ENCODE peak calls at places on chromosomes 13 and 19, in ten cellular contexts. Q is psoas muscle, W is RWPE2, R is GM23338, O is dorsolateral prefrontal cortex, F is mammary epithelial cell, M is heart left ventricle, H is BJ, A is PC-3, N is left ventricle myocardium inferior. G is an unnamed sample. For H3K27me3, the result is how much of the 10 kb centered on the place peaks cover.

GRCh38 chr13:45564108-45564507 is 51.4 kb downstream of the ERICH6B start:
- DNase-seq in Q (no peak), W (no peak), R (no peak), O (no peak), F (peak), M (no peak), H (no peak), A (peak), N (no peak), G (no peak)

GRCh38 chr13:104900186-104900817 is 1635.2 kb downstream of the EFNB2 start:
- DNase-seq in Q (no peak), W (no peak), R (no peak), O (no peak), F (no peak), M (no peak), H (no peak), A (no peak), N (no peak), G (no peak)

GRCh38 chr19:46081928-46082727 is 41.3 kb upstream of the IGFL4 start:
- DNase-seq in Q (no peak), W (no peak), R (peak), O (no peak), F (peak), M (no peak), H (no peak), A (peak), N (no peak), G (no peak)

GRCh38 chr13:24133396-24133795 is 27.1 kb upstream of the SPATA13 start:
- DNase-seq in Q (no peak), W (no peak), R (no peak), O (no peak), F (no peak), M (no peak), H (no peak), A (no peak), N (no peak), G (no peak)

GRCh38 chr19:4455742-4456565 is 1.6 kb downstream of the UBXN6 start:
- DNase-seq in Q (peak), W (no peak), R (no peak), O (no peak), F (peak), M (no peak), H (peak), A (peak), N (peak), G (peak)

GRCh38 chr19:6071840-6072239 is 38.5 kb downstream of the RFX2 start:
- DNase-seq in Q (no peak), W (no peak), R (no peak), O (no peak), F (no peak), M (no peak), H (no peak), A (no peak), N (no peak), G (no peak)

GRCh38 chr13:109939105-109939504 is 152.7 kb upstream of the IRS2 start:
- DNase-seq in Q (no peak), W (no peak), R (no peak), O (no peak), F (no peak), M (no peak), H (no peak), A (no peak), N (no peak), G (no peak)

GRCh38 chr13:95463516-95463915 is 89.0 kb upstream of the CLDN10 start:
- DNase-seq in Q (no peak), W (no peak), R (no peak), O (no peak), F (peak), M (no peak), H (no peak), A (no peak), N (no peak), G (no peak)

GRCh38 chr13:40468227-40468838 is 198.1 kb downstream of the FOXO1 start:
- DNase-seq in Q (no peak), W (no peak), R (no peak), O (no peak), F (no peak), M (no peak), H (no peak), A (no peak), N (no peak), G (no peak)

GRCh38 chr13:69194130-69194529 is 913.5 kb upstream of the ATXN8OS start:
- DNase-seq in Q (no peak), W (no peak), R (no peak), O (no peak), F (no peak), M (no peak), H (no peak), A (peak), N (no peak), G (no peak)

GRCh38 chr13:24361138-24361537 is 51.8 kb downstream of the C1QTNF9 start:
- DNase-seq in Q (no peak), W (no peak), R (no peak), O (no peak), F (no peak), M (no peak), H (no peak), A (no peak), N (no peak), G (no peak)

GRCh38 chr13:100394005-100394695 is 194.4 kb downstream of the GGACT start:
- DNase-seq in Q (no peak), W (no peak), R (no peak), O (no peak), F (no peak), M (no peak), H (peak), A (no peak), N (no peak), G (no peak)

GRCh38 chr19:52211926-52212571 is 22.2 kb downstream of the PPP2R1A start:
- DNase-seq in Q (no peak), W (no peak), R (no peak), O (no peak), F (no peak), M (no peak), H (no peak), A (peak), N (no peak), G (no peak)

GRCh38 chr13:29362849-29363604 is 232.5 kb downstream of the SLC7A1 start:
- DNase-seq in Q (no peak), W (no peak), R (peak), O (peak), F (peak), M (no peak), H (no peak), A (peak), N (no peak), G (peak)

GRCh38 chr13:32031025-32031814 is at the start of gene FRY:
- DNase-seq in Q (peak), W (peak), R (peak), O (peak), F (peak), M (peak), H (no peak), A (peak), N (peak), G (peak)

GRCh38 chr13:44293908-44294735 is 79.5 kb upstream of the SERP2 start:
- DNase-seq in Q (no peak), W (no peak), R (no peak), O (no peak), F (no peak), M (no peak), H (no peak), A (no peak), N (no peak), G (no peak)

GRCh38 chr13:76754414-76754813 is 131.8 kb downstream of the KCTD12 start:
- DNase-seq in Q (no peak), W (no peak), R (no peak), O (no peak), F (peak), M (no peak), H (no peak), A (no peak), N (no peak), G (peak)

GRCh38 chr13:109628251-109628699 is 158.1 kb downstream of the IRS2 start:
- DNase-seq in Q (no peak), W (no peak), R (no peak), O (no peak), F (peak), M (no peak), H (peak), A (peak), N (no peak), G (no peak)

GRCh38 chr13:93158565-93158964 is 68.0 kb upstream of the GPC6 start:
- DNase-seq in Q (no peak), W (no peak), R (no peak), O (no peak), F (no peak), M (no peak), H (no peak), A (no peak), N (no peak), G (no peak)

GRCh38 chr19:2455481-2456300 is 1.1 kb downstream of the LMNB2 start:
- DNase-seq in Q (no peak), W (no peak), R (no peak), O (no peak), F (peak), M (peak), H (no peak), A (no peak), N (peak), G (peak)

GRCh38 chr19:2451741-2452140 is 5.0 kb downstream of the LMNB2 start:
- DNase-seq in Q (no peak), W (no peak), R (no peak), O (no peak), F (no peak), M (no peak), H (no peak), A (no peak), N (no peak), G (no peak)

GRCh38 chr19:2454199-2454961 is 2.4 kb downstream of the LMNB2 start:
- DNase-seq in Q (no peak), W (no peak), R (no peak), O (no peak), F (no peak), M (no peak), H (no peak), A (no peak), N (no peak), G (no peak)

GRCh38 chr19:2454962-2455409 is 1.8 kb downstream of the LMNB2 start:
- DNase-seq in Q (no peak), W (no peak), R (no peak), O (no peak), F (no peak), M (no peak), H (no peak), A (no peak), N (no peak), G (no peak)

DNA sequence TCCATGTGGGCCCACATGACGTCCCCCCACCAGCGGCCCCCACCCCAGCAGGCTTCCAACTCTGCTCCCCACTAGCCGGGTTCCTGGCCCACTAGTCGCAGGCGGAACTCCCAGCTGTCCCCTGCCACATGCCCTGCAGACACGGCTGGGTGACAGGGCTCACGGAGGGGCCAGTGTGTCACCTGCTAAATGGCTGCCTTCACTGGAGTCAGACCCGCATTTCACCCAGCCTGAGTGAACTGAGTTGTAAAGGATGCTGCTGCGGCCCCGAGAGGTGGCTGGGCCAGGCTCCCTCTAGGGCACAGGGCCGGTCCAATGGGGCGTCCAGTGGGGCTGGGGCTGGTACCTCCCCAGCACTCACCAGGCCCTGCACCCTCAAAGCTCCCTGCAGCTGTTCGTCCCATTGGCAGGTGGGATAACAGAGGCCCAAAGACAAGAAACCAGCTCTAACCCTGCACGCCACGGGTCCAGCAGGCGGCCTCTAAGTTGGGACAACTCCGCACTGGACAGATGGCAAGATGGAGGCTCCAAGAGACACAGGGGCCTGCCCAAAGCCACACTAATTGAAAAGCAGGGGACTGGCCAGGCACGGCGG is 3.2 kb downstream of the LMNB2 start:
- DNase-seq in Q (no peak), W (no peak), R (no peak), O (no peak), F (no peak), M (peak), H (no peak), A (no peak), N (no peak), G (no peak)
- H3K4me3 ChIP-seq in Q (no peak), W (no peak), R (peak), O (no peak), F (no peak), M (no peak), H (no peak), A (no peak), N (no peak), G (no peak)

DNA sequence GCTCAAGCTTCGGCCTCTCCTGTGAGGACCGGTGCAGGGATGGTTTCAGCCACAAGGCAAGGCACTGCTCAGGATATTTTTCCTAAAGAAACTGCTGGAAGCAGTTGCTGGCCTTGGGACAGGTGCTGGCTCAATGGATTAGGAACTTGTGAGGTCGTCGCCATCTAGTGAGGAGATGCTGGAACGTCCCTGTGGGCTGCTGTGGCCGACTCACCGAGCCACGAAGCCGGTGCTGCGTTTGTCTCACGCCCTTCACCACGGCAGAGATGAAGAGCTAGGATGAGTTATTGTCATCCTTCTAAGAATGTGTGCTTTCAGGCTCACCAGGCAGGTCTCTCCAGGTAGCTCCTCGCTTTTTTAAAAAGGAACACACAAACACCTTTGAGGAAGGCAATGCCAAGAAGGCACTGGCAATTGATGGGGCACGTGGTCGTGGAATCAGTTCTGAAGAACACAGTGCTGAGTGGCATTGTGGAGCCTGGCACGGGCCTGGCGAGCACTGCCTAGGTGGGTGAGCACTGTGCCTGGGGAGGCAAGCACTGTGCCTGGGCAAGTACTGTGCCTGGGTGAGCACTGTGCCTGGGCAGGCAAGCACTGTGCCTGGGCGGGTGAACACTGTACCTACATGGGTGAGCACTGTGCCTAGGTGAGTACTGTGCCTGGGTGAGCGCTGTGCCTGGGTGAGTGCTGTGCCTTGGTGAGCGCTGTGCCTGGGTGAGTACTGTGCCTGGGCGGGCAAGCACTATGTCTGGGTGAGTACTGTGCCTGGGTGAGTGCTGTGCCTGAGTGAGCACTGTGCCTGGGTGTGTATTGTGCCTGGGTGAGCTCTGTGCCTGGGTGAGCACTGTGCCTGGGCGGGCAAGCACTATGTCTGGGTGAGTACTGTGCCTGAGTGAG is 140.4 kb downstream of the TEX29 start:
- DNase-seq in Q (no peak), W (no peak), R (peak), O (peak), F (peak), M (no peak), H (no peak), A (peak), N (no peak), G (peak)
- TF ChIP-seq CTCF in Q (peak), W (peak), R (peak), O (peak), F (peak), M (peak), H (peak), A (peak), N (peak), G (no peak)

GRCh38 chr19:15937771-15938170 is 3.4 kb upstream of the CYP4F11 start:
- DNase-seq in Q (no peak), W (no peak), R (no peak), O (no peak), F (no peak), M (no peak), H (no peak), A (no peak), N (no peak), G (no peak)

GRCh38 chr19:15935167-15935702 is 906 bp upstream of the CYP4F11 start:
- DNase-seq in Q (no peak), W (no peak), R (no peak), O (no peak), F (no peak), M (no peak), H (no peak), A (peak), N (no peak), G (no peak)

GRCh38 chr19:15936950-15937349 is 2.6 kb upstream of the CYP4F11 start:
- DNase-seq in Q (no peak), W (no peak), R (no peak), O (no peak), F (no peak), M (no peak), H (no peak), A (no peak), N (no peak), G (no peak)

GRCh38 chr19:15936173-15936572 is 1.8 kb upstream of the CYP4F11 start:
- DNase-seq in Q (no peak), W (no peak), R (no peak), O (no peak), F (no peak), M (no peak), H (no peak), A (no peak), N (no peak), G (no peak)

GRCh38 chr19:15934332-15935078 is at the start of gene CYP4F11:
- DNase-seq in Q (peak), W (peak), R (no peak), O (peak), F (peak), M (peak), H (no peak), A (peak), N (peak), G (peak)
- H3K27me3 ChIP-seq in Q (under half), W (under half), R (under half), O (under half), F (under half), M (under half), H (under half), A (under half), N (under half), G (under half)

GRCh38 chr19:49814010-49814409 is 918 bp upstream of the FUZ start:
- DNase-seq in Q (no peak), W (no peak), R (no peak), O (no peak), F (no peak), M (no peak), H (no peak), A (peak), N (no peak), G (no peak)
- H3K4me3 ChIP-seq in Q (peak), W (peak), R (no peak), O (peak), F (peak), M (peak), H (peak), A (peak), N (peak), G (peak)

DNA sequence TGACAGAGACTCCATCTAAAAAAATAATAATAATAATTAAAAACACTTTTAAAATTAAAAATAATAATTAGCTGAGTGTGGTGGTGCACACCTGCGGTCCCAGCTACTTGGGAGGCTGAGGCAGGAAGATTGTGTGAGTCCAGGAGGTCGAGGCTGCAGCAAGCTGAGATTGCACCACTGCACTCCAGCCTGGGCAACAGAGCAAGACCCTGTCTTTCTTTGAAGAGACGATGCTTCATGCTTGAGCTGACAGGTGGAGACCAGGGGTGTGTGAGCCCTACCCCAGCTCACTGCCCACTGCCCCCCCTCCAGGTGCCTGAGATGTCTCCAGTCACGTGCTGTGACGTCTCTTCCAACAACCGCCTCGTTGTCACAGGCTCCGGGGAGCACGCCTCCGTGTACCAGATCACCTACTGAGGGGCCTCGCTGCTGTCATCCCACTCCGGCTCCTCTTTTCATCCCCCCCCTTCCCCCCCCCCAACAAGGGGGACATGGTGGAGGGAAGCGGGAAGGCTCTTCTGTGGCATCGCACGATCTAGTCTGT is 17.3 kb downstream of the TLE6 start:
- DNase-seq in Q (no peak), W (no peak), R (no peak), O (no peak), F (no peak), M (no peak), H (no peak), A (no peak), N (no peak), G (no peak)
- TF ChIP-seq CTCF in Q (no peak), W (no peak), R (no peak), O (no peak), F (no peak), M (no peak), H (no peak), A (no peak), N (no peak), G (no peak)

DNA sequence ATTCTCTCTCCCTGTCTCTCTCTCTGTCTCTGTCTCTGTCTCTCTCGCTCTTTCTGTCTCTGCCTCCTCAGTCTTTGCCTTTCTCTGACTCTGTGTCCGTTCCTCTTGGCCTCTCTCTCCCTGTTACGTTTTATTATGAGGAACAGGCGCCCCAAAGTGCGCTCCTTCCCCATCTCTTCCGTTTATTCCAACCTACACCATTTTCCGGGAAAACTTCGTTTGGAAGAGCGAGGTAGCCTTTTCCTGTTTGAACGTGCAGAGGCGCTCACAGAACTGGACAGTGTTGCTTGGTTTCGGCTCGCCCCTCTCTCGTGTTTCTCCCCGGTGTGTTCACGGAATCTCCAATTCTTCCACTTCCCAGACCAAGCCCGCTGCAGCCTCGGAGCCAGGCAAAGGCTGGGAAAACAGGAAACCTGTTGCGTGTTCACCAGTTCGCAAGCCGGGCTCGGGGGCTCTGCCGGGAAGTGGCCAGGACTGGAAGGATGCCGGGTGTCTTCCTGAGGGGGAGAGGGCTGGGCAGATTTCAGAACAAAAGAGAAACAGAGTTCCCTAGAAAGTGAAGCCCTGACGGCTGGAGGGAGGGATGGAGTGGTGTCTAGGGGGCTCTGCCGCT is 605 bp downstream of the TMEM255B start:
- DNase-seq in Q (no peak), W (no peak), R (peak), O (no peak), F (peak), M (peak), H (no peak), A (peak), N (no peak), G (peak)
- H3K27me3 ChIP-seq in Q (under half), W (under half), R (under half), O (under half), F (under half), M (under half), H (under half), A (under half), N (under half), G (under half)

DNA sequence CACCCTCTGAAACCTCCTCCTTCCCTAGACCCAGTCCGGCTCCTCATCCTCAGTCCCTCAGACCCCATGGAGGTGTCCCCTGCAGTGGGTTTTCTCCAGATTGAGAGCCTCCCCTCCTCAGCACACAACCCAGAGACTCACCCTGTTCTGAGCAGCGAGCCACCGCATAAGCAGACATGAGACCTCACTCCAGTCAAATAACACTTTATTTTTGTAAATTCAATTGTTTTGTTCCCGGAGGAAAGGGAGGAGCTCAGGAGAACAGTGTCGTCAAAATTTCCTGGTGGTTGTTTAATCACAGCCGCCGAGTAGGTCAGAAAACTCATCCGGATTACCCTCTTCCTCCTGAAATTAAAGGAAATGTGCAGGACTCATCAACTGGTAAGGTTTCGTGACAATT is 57.5 kb downstream of the ERICH4 start:
- DNase-seq in Q (no peak), W (no peak), R (no peak), O (no peak), F (no peak), M (no peak), H (no peak), A (no peak), N (no peak), G (no peak)
- H3K4me3 ChIP-seq in Q (peak), W (no peak), R (no peak), O (peak), F (no peak), M (peak), H (no peak), A (no peak), N (peak), G (peak)

G was measured in testis.